ENCODE peak calls at places on chromosomes 3 and 15, in five cellular contexts. P is foreskin keratinocyte, H is MM.1S, G is astrocyte of the cerebellum, B is mammary epithelial cell. R is an unnamed sample.
A peak's percentile ranks its signal among the peaks of the same experiment; 100 is the strongest.

GRCh38 chr3:77042892-77043291 is 3.0 kb downstream of the ROBO2 start:
- DNase-seq in G (no peak), B (no peak), H (no peak), P (no peak), R (no peak)

GRCh38 chr15:71634820-71635219 is 175.5 kb upstream of the NR2E3 start:
- DNase-seq in B (no peak), G (peak; percentile 77), H (peak; percentile 45), P (no peak), R (no peak)

GRCh38 chr3:41997702-41998551 is 36.0 kb upstream of the ULK4 start:
- DNase-seq in G (no peak), H (peak; percentile 28), P (no peak), B (no peak), R (no peak)

GRCh38 chr3:22594990-22595389 is 608.1 kb upstream of the UBE2E2 start:
- DNase-seq in G (no peak), B (peak; percentile 64), P (no peak), H (no peak), R (no peak)

GRCh38 chr15:41332788-41333527 is at the start of gene NUSAP1:
- DNase-seq in G (no peak), H (peak; percentile 51), P (no peak), B (no peak), R (no peak)

GRCh38 chr15:63086967-63087366 is 34.7 kb upstream of the LACTB start:
- DNase-seq in B (no peak), H (no peak), G (no peak), P (no peak), R (no peak)

GRCh38 chr3:119628390-119628789 is 30.7 kb downstream of the PLA1A start:
- DNase-seq in B (no peak), P (no peak), H (no peak), G (no peak), R (no peak)

GRCh38 chr15:47688573-47689086 is 28.7 kb upstream of the SEMA6D start:
- DNase-seq in G (peak; percentile 13), B (peak; percentile 54), H (no peak), P (peak; percentile 41), R (no peak)

GRCh38 chr15:29103825-29104565 is 165.6 kb downstream of the NSMCE3 start:
- DNase-seq in G (peak; percentile 49), P (no peak), H (no peak), B (peak; percentile 57), R (peak; percentile 88)

GRCh38 chr3:19060404-19060803 is 87.9 kb upstream of the KCNH8 start:
- DNase-seq in B (no peak), H (no peak), G (no peak), P (no peak), R (no peak)

GRCh38 chr3:19063936-19064335 is 84.4 kb upstream of the KCNH8 start:
- DNase-seq in H (no peak), B (no peak), G (no peak), P (no peak), R (no peak)

GRCh38 chr3:19070325-19070724 is 78.0 kb upstream of the KCNH8 start:
- DNase-seq in G (peak; percentile 28), P (no peak), B (no peak), H (no peak), R (no peak)

DNA sequence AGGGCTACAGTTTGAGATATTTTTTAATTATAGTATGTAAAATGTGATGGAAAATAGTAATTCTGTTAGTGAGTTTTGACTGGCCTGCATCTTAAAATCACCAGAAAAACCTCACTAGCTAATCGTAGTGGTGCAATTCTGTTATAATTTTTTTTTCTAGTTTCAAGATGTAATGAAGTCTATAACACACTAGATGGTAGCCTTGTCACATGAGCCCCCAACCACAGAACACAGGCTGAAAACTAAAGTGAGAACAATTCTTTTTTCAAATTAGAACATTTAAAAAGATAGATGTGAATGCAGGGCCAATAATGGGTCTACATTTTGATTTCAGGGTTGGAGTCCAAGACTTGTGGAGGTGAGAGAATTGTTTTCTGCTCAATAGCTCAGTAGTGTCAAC is 83.3 kb upstream of the KCNH8 start:
- DNase-seq in P (no peak), G (peak; percentile 8), H (no peak), B (no peak), R (no peak)
- TF ChIP-seq CTCF in P (peak; percentile 40), G (peak; percentile 62), H (peak; percentile 56), B (no peak), R (peak; percentile 72)

GRCh38 chr3:14780927-14781507 is 37.7 kb upstream of the FGD5 start:
- DNase-seq in H (peak; percentile 76), G (no peak), P (no peak), B (peak; percentile 39), R (peak; percentile 35)
- TF ChIP-seq CTCF in H (peak; percentile 90), G (peak; percentile 51), P (peak; percentile 70), B (peak; percentile 65), R (peak; percentile 71)

GRCh38 chr15:22939652-22940061 is 40.5 kb downstream of the CYFIP1 start:
- DNase-seq in B (no peak), P (no peak), G (no peak), H (no peak), R (no peak)
- TF ChIP-seq CTCF in B (no peak), P (no peak), G (no peak), H (no peak), R (no peak)

GRCh38 chr15:53586815-53587214 is 172.6 kb downstream of the WDR72 start:
- DNase-seq in G (peak; percentile 9), B (peak; percentile 36), P (no peak), H (peak; percentile 48), R (no peak)
- TF ChIP-seq CTCF in G (peak; percentile 52), B (peak; percentile 64), P (peak; percentile 51), H (peak; percentile 70), R (peak; percentile 47)

GRCh38 chr15:75810874-75811498 is 32.3 kb upstream of the UBE2Q2 start:
- DNase-seq in P (peak; percentile 37), G (no peak), H (no peak), B (peak; percentile 46), R (no peak)

GRCh38 chr15:75808563-75808962 is 34.7 kb upstream of the UBE2Q2 start:
- DNase-seq in B (no peak), P (no peak), H (no peak), G (no peak), R (no peak)

GRCh38 chr15:75814794-75815193 is 28.5 kb upstream of the UBE2Q2 start:
- DNase-seq in G (no peak), H (no peak), P (no peak), B (no peak), R (no peak)

GRCh38 chr15:75811616-75812015 is 31.6 kb upstream of the UBE2Q2 start:
- DNase-seq in P (no peak), G (no peak), B (no peak), H (no peak), R (no peak)

DNA sequence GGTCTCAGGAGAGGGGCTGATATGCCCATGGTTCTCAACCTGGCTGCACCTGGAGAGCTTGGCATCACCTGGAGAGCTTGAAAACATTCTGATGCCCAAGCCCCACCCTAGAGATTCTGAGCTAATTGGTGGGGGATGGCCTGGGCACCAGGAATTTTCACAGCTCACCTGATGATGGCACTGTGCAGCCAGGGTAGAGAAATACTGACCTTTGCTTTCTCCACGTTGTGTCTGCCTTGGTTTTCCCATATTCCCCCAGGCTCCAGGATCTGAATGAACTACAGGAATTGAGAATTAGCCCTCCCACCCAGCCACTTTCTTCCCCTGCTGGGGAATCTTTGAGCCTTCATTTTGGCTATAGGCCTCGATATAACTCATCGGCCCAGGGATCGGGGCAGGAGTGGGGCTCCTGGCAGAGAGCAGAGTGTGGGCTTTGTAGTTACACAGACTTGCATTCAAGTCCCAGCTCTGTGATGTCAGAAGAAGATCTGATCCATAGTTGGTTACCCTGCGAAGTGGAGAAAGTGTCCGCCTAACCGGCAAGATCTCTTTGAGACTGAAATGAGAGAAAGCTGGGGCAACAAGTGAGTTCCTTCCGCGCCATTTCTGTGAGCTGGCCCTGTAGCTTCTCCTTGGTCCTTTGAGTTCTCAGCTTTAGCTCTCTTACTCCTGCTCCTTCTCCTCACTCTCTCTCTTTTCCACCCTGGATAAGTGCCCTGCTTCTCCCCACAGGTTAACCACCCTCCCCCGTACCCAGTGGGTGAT is 33.1 kb upstream of the UBE2Q2 start:
- DNase-seq in P (no peak), H (peak; percentile 33), G (no peak), B (peak; percentile 60), R (peak; percentile 26)
- TF ChIP-seq CTCF in P (peak; percentile 86), H (peak; percentile 52), G (peak; percentile 50), B (peak; percentile 84), R (peak; percentile 58)

GRCh38 chr3:167913218-167913902 is 177.8 kb downstream of the SERPINI1 start:
- DNase-seq in G (peak; percentile 20), P (peak; percentile 6), B (peak; percentile 12), H (no peak), R (no peak)
- TF ChIP-seq CTCF in G (peak; percentile 32), P (peak; percentile 12), B (peak; percentile 3), H (no peak), R (no peak)

GRCh38 chr3:102673271-102674115 is 238.7 kb downstream of the ZPLD1 start:
- DNase-seq in G (peak; percentile 29), B (peak; percentile 25), H (peak; percentile 74), P (peak; percentile 9), R (no peak)
- TF ChIP-seq CTCF in G (peak; percentile 80), B (peak; percentile 84), H (peak; percentile 80), P (peak; percentile 85), R (peak; percentile 97)